ENCODE peak calls at places on chromosomes 16 and 17, in seven cellular contexts. One of them, this sample, is unnamed.
A peak's percentile ranks its signal among the peaks of the same experiment; 100 is the strongest.

GRCh38 chr17:1486802-1487695 is 5.4 kb downstream of the MYO1C start:
- DNase-seq in NAMALWA: peak; percentile 88
- DNase-seq in progenitor cell of endocrine pancreas: peak; percentile 32
- DNase-seq in SK-MEL-5: no peak
- DNase-seq in tibial nerve: peak; percentile 73
- DNase-seq in central memory CD4-positive, alpha-beta T cell: peak; percentile 76
- DNase-seq in neural crest cell: no peak
- DNase-seq in this sample: no peak

GRCh38 chr16:89219365-89219764 is 1.9 kb downstream of the ZNF778 start:
- DNase-seq in NAMALWA: no peak
- DNase-seq in progenitor cell of endocrine pancreas: no peak
- DNase-seq in SK-MEL-5: no peak
- DNase-seq in tibial nerve: no peak
- DNase-seq in central memory CD4-positive, alpha-beta T cell: no peak
- DNase-seq in neural crest cell: no peak
- DNase-seq in this sample: no peak

GRCh38 chr17:73003487-73003886 is 89.0 kb downstream of the SLC39A11 start:
- DNase-seq in NAMALWA: no peak
- DNase-seq in progenitor cell of endocrine pancreas: no peak
- DNase-seq in SK-MEL-5: no peak
- DNase-seq in tibial nerve: no peak
- DNase-seq in central memory CD4-positive, alpha-beta T cell: no peak
- DNase-seq in neural crest cell: no peak
- DNase-seq in this sample: peak; percentile 56

GRCh38 chr17:63930951-63931575 is 1.1 kb downstream of the CD79B start:
- DNase-seq in NAMALWA: peak; percentile 73
- DNase-seq in progenitor cell of endocrine pancreas: no peak
- DNase-seq in SK-MEL-5: no peak
- DNase-seq in tibial nerve: peak; percentile 50
- DNase-seq in central memory CD4-positive, alpha-beta T cell: peak; percentile 48
- DNase-seq in neural crest cell: no peak
- DNase-seq in this sample: no peak

GRCh38 chr16:78170360-78170928 is 71.0 kb downstream of the WWOX start:
- DNase-seq in NAMALWA: no peak
- DNase-seq in progenitor cell of endocrine pancreas: no peak
- DNase-seq in SK-MEL-5: no peak
- DNase-seq in tibial nerve: no peak
- DNase-seq in central memory CD4-positive, alpha-beta T cell: no peak
- DNase-seq in neural crest cell: no peak
- DNase-seq in this sample: no peak

GRCh38 chr16:56102159-56102798 is 89.0 kb upstream of the GNAO1 start:
- DNase-seq in NAMALWA: no peak
- DNase-seq in progenitor cell of endocrine pancreas: no peak
- DNase-seq in SK-MEL-5: no peak
- DNase-seq in tibial nerve: no peak
- DNase-seq in central memory CD4-positive, alpha-beta T cell: no peak
- DNase-seq in neural crest cell: no peak
- DNase-seq in this sample: no peak

GRCh38 chr17:17609121-17609520 is 17.6 kb upstream of the PEMT start:
- DNase-seq in NAMALWA: no peak
- DNase-seq in progenitor cell of endocrine pancreas: no peak
- DNase-seq in SK-MEL-5: peak; percentile 53
- DNase-seq in tibial nerve: no peak
- DNase-seq in central memory CD4-positive, alpha-beta T cell: no peak
- DNase-seq in neural crest cell: no peak
- DNase-seq in this sample: no peak

GRCh38 chr16:27367463-27368357 is 34.3 kb upstream of the IL21R start:
- DNase-seq in NAMALWA: peak; percentile 91
- DNase-seq in progenitor cell of endocrine pancreas: peak; percentile 56
- DNase-seq in SK-MEL-5: peak; percentile 65
- DNase-seq in tibial nerve: peak; percentile 73
- DNase-seq in central memory CD4-positive, alpha-beta T cell: peak; percentile 95
- DNase-seq in neural crest cell: peak; percentile 52
- DNase-seq in this sample: peak; percentile 78

This sample was measured in MCF 10A.